ENCODE peak calls at places on chromosomes 3 and 15, in nine cellular contexts. One of them, this sample, is unnamed.

GRCh38 chr3:4732974-4733373 is 239.8 kb downstream of the ITPR1 start:
- DNase-seq in HTR-8/SVneo: no peak
- DNase-seq in central memory CD4-positive, alpha-beta T cell: no peak
- DNase-seq in PC-3: no peak
- DNase-seq in posterior vena cava: no peak
- DNase-seq in cardiac fibroblast: no peak
- DNase-seq in neural progenitor cell: peak; percentile 17
- DNase-seq in EH: no peak
- DNase-seq in colonic mucosa: no peak
- DNase-seq in this sample: no peak

GRCh38 chr3:184620101-184620798 is 58.7 kb downstream of the EPHB3 start:
- DNase-seq in HTR-8/SVneo: no peak
- DNase-seq in central memory CD4-positive, alpha-beta T cell: no peak
- DNase-seq in PC-3: peak; percentile 73
- DNase-seq in posterior vena cava: no peak
- DNase-seq in cardiac fibroblast: peak; percentile 65
- DNase-seq in neural progenitor cell: no peak
- DNase-seq in EH: peak; percentile 58
- DNase-seq in colonic mucosa: no peak
- DNase-seq in this sample: no peak

GRCh38 chr3:156171517-156172267 is 51.3 kb downstream of the KCNAB1 start:
- DNase-seq in HTR-8/SVneo: no peak
- DNase-seq in central memory CD4-positive, alpha-beta T cell: no peak
- DNase-seq in PC-3: no peak
- DNase-seq in posterior vena cava: no peak
- DNase-seq in cardiac fibroblast: no peak
- DNase-seq in neural progenitor cell: no peak
- DNase-seq in EH: no peak
- DNase-seq in colonic mucosa: no peak
- DNase-seq in this sample: no peak

GRCh38 chr3:170760174-170760526 is 109.8 kb downstream of the RPL22L1 start:
- DNase-seq in HTR-8/SVneo: no peak
- DNase-seq in central memory CD4-positive, alpha-beta T cell: no peak
- DNase-seq in PC-3: no peak
- DNase-seq in posterior vena cava: no peak
- DNase-seq in cardiac fibroblast: no peak
- DNase-seq in neural progenitor cell: no peak
- DNase-seq in EH: peak; percentile 47
- DNase-seq in colonic mucosa: no peak
- DNase-seq in this sample: no peak

GRCh38 chr15:55775316-55775715 is 32.4 kb upstream of the PRTG start:
- DNase-seq in HTR-8/SVneo: peak; percentile 68
- DNase-seq in central memory CD4-positive, alpha-beta T cell: no peak
- DNase-seq in PC-3: peak; percentile 27
- DNase-seq in posterior vena cava: no peak
- DNase-seq in cardiac fibroblast: no peak
- DNase-seq in neural progenitor cell: peak; percentile 41
- DNase-seq in EH: peak; percentile 79
- DNase-seq in colonic mucosa: no peak
- DNase-seq in this sample: no peak

GRCh38 chr3:197024881-197025735 is 4.5 kb downstream of the MELTF start:
- DNase-seq in HTR-8/SVneo: no peak
- DNase-seq in central memory CD4-positive, alpha-beta T cell: no peak
- DNase-seq in PC-3: no peak
- DNase-seq in posterior vena cava: peak; percentile 81
- DNase-seq in cardiac fibroblast: no peak
- DNase-seq in neural progenitor cell: no peak
- DNase-seq in EH: no peak
- DNase-seq in colonic mucosa: no peak
- DNase-seq in this sample: no peak

GRCh38 chr3:113496924-113497323 is 18.0 kb downstream of the SPICE1 start:
- DNase-seq in HTR-8/SVneo: no peak
- DNase-seq in central memory CD4-positive, alpha-beta T cell: no peak
- DNase-seq in PC-3: peak; percentile 39
- DNase-seq in posterior vena cava: no peak
- DNase-seq in cardiac fibroblast: peak; percentile 66
- DNase-seq in neural progenitor cell: no peak
- DNase-seq in EH: peak; percentile 53
- DNase-seq in colonic mucosa: no peak
- DNase-seq in this sample: no peak

GRCh38 chr3:100165926-100166550 is 51.7 kb upstream of the FILIP1L start:
- DNase-seq in HTR-8/SVneo: no peak
- DNase-seq in central memory CD4-positive, alpha-beta T cell: no peak
- DNase-seq in PC-3: no peak
- DNase-seq in posterior vena cava: no peak
- DNase-seq in cardiac fibroblast: no peak
- DNase-seq in neural progenitor cell: no peak
- DNase-seq in EH: no peak
- DNase-seq in colonic mucosa: no peak
- DNase-seq in this sample: no peak

GRCh38 chr3:129702934-129703712 is 96.6 kb upstream of the PLXND1 start:
- DNase-seq in HTR-8/SVneo: peak; percentile 10
- DNase-seq in central memory CD4-positive, alpha-beta T cell: no peak
- DNase-seq in PC-3: no peak
- DNase-seq in posterior vena cava: no peak
- DNase-seq in cardiac fibroblast: peak; percentile 44
- DNase-seq in neural progenitor cell: no peak
- DNase-seq in EH: peak; percentile 51
- DNase-seq in colonic mucosa: no peak
- DNase-seq in this sample: no peak

GRCh38 chr3:44833394-44833793 is 28.3 kb upstream of the TMEM42 start:
- DNase-seq in HTR-8/SVneo: no peak
- DNase-seq in central memory CD4-positive, alpha-beta T cell: no peak
- DNase-seq in PC-3: no peak
- DNase-seq in posterior vena cava: no peak
- DNase-seq in cardiac fibroblast: no peak
- DNase-seq in neural progenitor cell: no peak
- DNase-seq in EH: no peak
- DNase-seq in colonic mucosa: no peak
- DNase-seq in this sample: no peak

GRCh38 chr15:67839358-67839928 is 402 bp downstream of the RNU6-1 start:
- DNase-seq in HTR-8/SVneo: no peak
- DNase-seq in central memory CD4-positive, alpha-beta T cell: no peak
- DNase-seq in PC-3: peak; percentile 51
- DNase-seq in posterior vena cava: no peak
- DNase-seq in cardiac fibroblast: peak; percentile 66
- DNase-seq in neural progenitor cell: no peak
- DNase-seq in EH: peak; percentile 64
- DNase-seq in colonic mucosa: peak; percentile 47
- DNase-seq in this sample: no peak

GRCh38 chr3:42179110-42179725 is 86.8 kb downstream of the CCK start:
- DNase-seq in HTR-8/SVneo: peak; percentile 78
- DNase-seq in central memory CD4-positive, alpha-beta T cell: no peak
- DNase-seq in PC-3: peak; percentile 97
- DNase-seq in posterior vena cava: no peak
- DNase-seq in cardiac fibroblast: peak; percentile 88
- DNase-seq in neural progenitor cell: peak; percentile 41
- DNase-seq in EH: peak; percentile 91
- DNase-seq in colonic mucosa: peak; percentile 62
- DNase-seq in this sample: peak; percentile 55

GRCh38 chr3:62131620-62132019 is 241.7 kb downstream of the FEZF2 start:
- DNase-seq in HTR-8/SVneo: no peak
- DNase-seq in central memory CD4-positive, alpha-beta T cell: no peak
- DNase-seq in PC-3: no peak
- DNase-seq in posterior vena cava: no peak
- DNase-seq in cardiac fibroblast: peak; percentile 45
- DNase-seq in neural progenitor cell: peak; percentile 22
- DNase-seq in EH: peak; percentile 15
- DNase-seq in colonic mucosa: no peak
- DNase-seq in this sample: no peak

GRCh38 chr3:48993834-48994233 is 3.8 kb downstream of the P4HTM start:
- DNase-seq in HTR-8/SVneo: no peak
- DNase-seq in central memory CD4-positive, alpha-beta T cell: no peak
- DNase-seq in PC-3: no peak
- DNase-seq in posterior vena cava: no peak
- DNase-seq in cardiac fibroblast: no peak
- DNase-seq in neural progenitor cell: no peak
- DNase-seq in EH: no peak
- DNase-seq in colonic mucosa: no peak
- DNase-seq in this sample: no peak

GRCh38 chr15:59553879-59554735 is 57.5 kb upstream of the GCNT3 start:
- DNase-seq in HTR-8/SVneo: no peak
- DNase-seq in central memory CD4-positive, alpha-beta T cell: no peak
- DNase-seq in PC-3: peak; percentile 77
- DNase-seq in posterior vena cava: no peak
- DNase-seq in cardiac fibroblast: peak; percentile 96
- DNase-seq in neural progenitor cell: no peak
- DNase-seq in EH: peak; percentile 45
- DNase-seq in colonic mucosa: no peak
- DNase-seq in this sample: peak; percentile 55

GRCh38 chr15:90647326-90647725 is 69.8 kb upstream of the BLM start:
- DNase-seq in HTR-8/SVneo: no peak
- DNase-seq in central memory CD4-positive, alpha-beta T cell: no peak
- DNase-seq in PC-3: peak; percentile 3
- DNase-seq in posterior vena cava: peak; percentile 19
- DNase-seq in cardiac fibroblast: no peak
- DNase-seq in neural progenitor cell: no peak
- DNase-seq in EH: no peak
- DNase-seq in colonic mucosa: no peak
- DNase-seq in this sample: no peak

GRCh38 chr3:126397610-126398422 is 3.1 kb downstream of the CFAP100 start:
- DNase-seq in HTR-8/SVneo: no peak
- DNase-seq in central memory CD4-positive, alpha-beta T cell: no peak
- DNase-seq in PC-3: no peak
- DNase-seq in posterior vena cava: no peak
- DNase-seq in cardiac fibroblast: no peak
- DNase-seq in neural progenitor cell: no peak
- DNase-seq in EH: no peak
- DNase-seq in colonic mucosa: no peak
- DNase-seq in this sample: no peak

GRCh38 chr3:49668414-49668797 is 5.7 kb upstream of the APEH start:
- DNase-seq in HTR-8/SVneo: no peak
- DNase-seq in central memory CD4-positive, alpha-beta T cell: no peak
- DNase-seq in PC-3: peak; percentile 56
- DNase-seq in posterior vena cava: no peak
- DNase-seq in cardiac fibroblast: no peak
- DNase-seq in neural progenitor cell: no peak
- DNase-seq in EH: peak; percentile 30
- DNase-seq in colonic mucosa: no peak
- DNase-seq in this sample: peak; percentile 75

GRCh38 chr3:29195055-29195454 is 85.8 kb upstream of the RBMS3 start:
- DNase-seq in HTR-8/SVneo: no peak
- DNase-seq in central memory CD4-positive, alpha-beta T cell: no peak
- DNase-seq in PC-3: peak; percentile 97
- DNase-seq in posterior vena cava: no peak
- DNase-seq in cardiac fibroblast: peak; percentile 44
- DNase-seq in neural progenitor cell: no peak
- DNase-seq in EH: no peak
- DNase-seq in colonic mucosa: no peak
- DNase-seq in this sample: no peak

GRCh38 chr3:170692720-170693119 is 106.8 kb upstream of the SLC7A14 start:
- DNase-seq in HTR-8/SVneo: no peak
- DNase-seq in central memory CD4-positive, alpha-beta T cell: no peak
- DNase-seq in PC-3: peak; percentile 66
- DNase-seq in posterior vena cava: no peak
- DNase-seq in cardiac fibroblast: peak; percentile 40
- DNase-seq in neural progenitor cell: no peak
- DNase-seq in EH: no peak
- DNase-seq in colonic mucosa: no peak
- DNase-seq in this sample: no peak

GRCh38 chr3:132536442-132537153 is 60.5 kb upstream of the ACKR4 start:
- DNase-seq in HTR-8/SVneo: no peak
- DNase-seq in central memory CD4-positive, alpha-beta T cell: no peak
- DNase-seq in PC-3: no peak
- DNase-seq in posterior vena cava: no peak
- DNase-seq in cardiac fibroblast: peak; percentile 43
- DNase-seq in neural progenitor cell: no peak
- DNase-seq in EH: peak; percentile 36
- DNase-seq in colonic mucosa: no peak
- DNase-seq in this sample: no peak

GRCh38 chr15:58535894-58536293 is 104.1 kb downstream of the LIPC start:
- DNase-seq in HTR-8/SVneo: no peak
- DNase-seq in central memory CD4-positive, alpha-beta T cell: no peak
- DNase-seq in PC-3: no peak
- DNase-seq in posterior vena cava: no peak
- DNase-seq in cardiac fibroblast: no peak
- DNase-seq in neural progenitor cell: no peak
- DNase-seq in EH: no peak
- DNase-seq in colonic mucosa: no peak
- DNase-seq in this sample: no peak

GRCh38 chr15:31325432-31325975 is 1.1 kb upstream of the KLF13 start:
- DNase-seq in HTR-8/SVneo: peak; percentile 15
- DNase-seq in central memory CD4-positive, alpha-beta T cell: no peak
- DNase-seq in PC-3: peak; percentile 4
- DNase-seq in posterior vena cava: peak; percentile 91
- DNase-seq in cardiac fibroblast: no peak
- DNase-seq in neural progenitor cell: peak; percentile 52
- DNase-seq in EH: no peak
- DNase-seq in colonic mucosa: peak; percentile 77
- DNase-seq in this sample: no peak

GRCh38 chr3:110697961-110698360 is 373.7 kb upstream of the NECTIN3 start:
- DNase-seq in HTR-8/SVneo: no peak
- DNase-seq in central memory CD4-positive, alpha-beta T cell: no peak
- DNase-seq in PC-3: no peak
- DNase-seq in posterior vena cava: no peak
- DNase-seq in cardiac fibroblast: peak; percentile 41
- DNase-seq in neural progenitor cell: no peak
- DNase-seq in EH: peak; percentile 51
- DNase-seq in colonic mucosa: no peak
- DNase-seq in this sample: no peak

GRCh38 chr3:184242297-184242685 is 6.5 kb downstream of the ALG3 start:
- DNase-seq in HTR-8/SVneo: no peak
- DNase-seq in central memory CD4-positive, alpha-beta T cell: no peak
- DNase-seq in PC-3: no peak
- DNase-seq in posterior vena cava: peak; percentile 57
- DNase-seq in cardiac fibroblast: no peak
- DNase-seq in neural progenitor cell: no peak
- DNase-seq in EH: no peak
- DNase-seq in colonic mucosa: no peak
- DNase-seq in this sample: no peak

GRCh38 chr3:150074697-150075416 is 104.2 kb upstream of the PFN2 start:
- DNase-seq in HTR-8/SVneo: no peak
- DNase-seq in central memory CD4-positive, alpha-beta T cell: no peak
- DNase-seq in PC-3: no peak
- DNase-seq in posterior vena cava: no peak
- DNase-seq in cardiac fibroblast: no peak
- DNase-seq in neural progenitor cell: no peak
- DNase-seq in EH: no peak
- DNase-seq in colonic mucosa: no peak
- DNase-seq in this sample: no peak